ENCODE peak calls at places on chromosomes 13 and 19, in six cellular contexts. V is omental fat pad; X is NCI-H345; F is non-pigmented ciliary epithelial cell; O is GM10248; Z is stimulated activated CD8-positive, alpha-beta memory T cell treated with anti-CD3 and anti-CD28 coated beads, Interleukin-4, amount 100 ng/mL, for 48 hours. B is an unnamed sample.

GRCh38 chr13:25200783-25201182 is 28.7 kb upstream of the AMER2 start:
- DNase-seq in X (no peak), O (no peak), F (peak; percentile 23), Z (no peak), V (no peak), B (no peak)

GRCh38 chr13:93534181-93534700 is 307.6 kb downstream of the GPC6 start:
- DNase-seq in Z (no peak), V (no peak), F (no peak), O (no peak), X (peak; percentile 44), B (no peak)

GRCh38 chr13:54733639-54734038 is 1705.0 kb downstream of the OLFM4 start:
- DNase-seq in F (no peak), X (no peak), V (no peak), O (no peak), Z (no peak), B (no peak)

GRCh38 chr19:38376576-38376975 is 2.2 kb downstream of the PSMD8 start:
- DNase-seq in O (no peak), F (no peak), Z (no peak), X (no peak), V (no peak), B (no peak)

GRCh38 chr19:40466219-40467006 is at the start of gene SPTBN4:
- DNase-seq in Z (peak; percentile 76), V (peak; percentile 42), F (no peak), X (no peak), O (peak; percentile 42), B (no peak)

GRCh38 chr19:17834350-17835181 is 13.2 kb downstream of the JAK3 start:
- DNase-seq in X (no peak), Z (no peak), F (no peak), O (no peak), V (no peak), B (no peak)

GRCh38 chr13:40082644-40083043 is 427.2 kb downstream of the COG6 start:
- DNase-seq in O (no peak), F (no peak), Z (no peak), V (no peak), X (no peak), B (no peak)

GRCh38 chr13:101727118-101727517 is 274.6 kb downstream of the ITGBL1 start:
- DNase-seq in X (no peak), F (no peak), Z (no peak), V (no peak), O (no peak), B (no peak)

GRCh38 chr19:54653181-54653809 is 9.5 kb upstream of the LILRB4 start:
- DNase-seq in V (no peak), O (peak; percentile 59), F (no peak), Z (no peak), X (no peak), B (no peak)

GRCh38 chr19:17237747-17238706 is 7.7 kb downstream of the NR2F6 start:
- DNase-seq in V (no peak), F (no peak), O (no peak), Z (no peak), X (no peak), B (no peak)

GRCh38 chr19:51651216-51651846 is 4.7 kb upstream of the SIGLEC14 start:
- DNase-seq in Z (no peak), F (no peak), O (peak; percentile 62), V (no peak), X (no peak), B (no peak)

GRCh38 chr19:18153555-18154134 is 682 bp downstream of the PIK3R2 start:
- DNase-seq in F (no peak), V (no peak), Z (peak; percentile 31), X (no peak), O (no peak), B (no peak)

GRCh38 chr13:27658569-27658968 is 36.9 kb downstream of the POLR1D start:
- DNase-seq in O (no peak), X (no peak), F (no peak), V (no peak), Z (no peak), B (no peak)

GRCh38 chr13:46962286-46962941 is 65.6 kb upstream of the HTR2A start:
- DNase-seq in Z (no peak), O (peak; percentile 41), F (no peak), V (no peak), X (no peak), B (peak; percentile 54)

GRCh38 chr13:40340368-40341085 is 325.9 kb downstream of the FOXO1 start:
- DNase-seq in V (no peak), Z (no peak), F (no peak), X (no peak), O (no peak), B (peak; percentile 64)

GRCh38 chr19:30161770-30162169 is 210.4 kb upstream of the ZNF536 start:
- DNase-seq in V (no peak), O (no peak), X (no peak), F (no peak), Z (no peak), B (no peak)

GRCh38 chr13:110832531-110832930 is 82.3 kb downstream of the ANKRD10 start:
- DNase-seq in X (no peak), Z (no peak), O (no peak), F (no peak), V (no peak), B (no peak)

GRCh38 chr13:88627071-88627470 is 955.9 kb downstream of the SLITRK5 start:
- DNase-seq in O (no peak), X (no peak), F (no peak), V (no peak), Z (no peak), B (no peak)

GRCh38 chr13:66618702-66619101 is 611.4 kb downstream of the PCDH9 start:
- DNase-seq in V (no peak), X (peak; percentile 11), O (peak; percentile 14), F (peak; percentile 28), Z (no peak), B (peak; percentile 41)

GRCh38 chr13:41075034-41075433 is 13.7 kb downstream of the WBP4 start:
- DNase-seq in X (no peak), V (no peak), Z (no peak), O (peak; percentile 35), F (no peak), B (no peak)

GRCh38 chr19:17125728-17126677 is 50.4 kb downstream of the MYO9B start:
- DNase-seq in X (no peak), F (no peak), O (peak; percentile 80), Z (peak; percentile 72), V (no peak), B (peak; percentile 91)

GRCh38 chr13:112117955-112118302 is 51.0 kb downstream of the SOX1 start:
- DNase-seq in F (no peak), O (no peak), Z (no peak), V (no peak), X (no peak), B (no peak)

GRCh38 chr13:113098163-113098732 is 7.3 kb upstream of the F7 start:
- DNase-seq in X (no peak), O (no peak), V (no peak), F (no peak), Z (no peak), B (no peak)

GRCh38 chr13:31756346-31756745 is 17.0 kb downstream of the RXFP2 start:
- DNase-seq in V (no peak), O (no peak), X (no peak), F (peak; percentile 73), Z (no peak), B (peak; percentile 42)

GRCh38 chr19:12669272-12670158 is 2.9 kb downstream of the WDR83 start:
- DNase-seq in O (peak; percentile 84), F (peak; percentile 49), X (peak; percentile 41), V (peak; percentile 34), Z (peak; percentile 85), B (peak; percentile 82)

GRCh38 chr19:18586311-18586710 is 2.3 kb upstream of the REX1BD start:
- DNase-seq in Z (no peak), F (no peak), O (no peak), X (no peak), V (no peak), B (no peak)

GRCh38 chr13:24709186-24709913 is 29.1 kb downstream of the ATP12A start:
- DNase-seq in X (no peak), Z (peak; percentile 76), O (peak; percentile 52), F (no peak), V (no peak), B (no peak)

GRCh38 chr13:102033316-102033715 is 368.5 kb downstream of the FGF14 start:
- DNase-seq in V (no peak), F (no peak), Z (no peak), X (peak; percentile 74), O (no peak), B (no peak)

GRCh38 chr19:1277061-1277460 is 1.7 kb downstream of the FAM174C start:
- DNase-seq in F (no peak), Z (no peak), X (no peak), O (no peak), V (no peak), B (no peak)

GRCh38 chr19:19460258-19460731 is 54.8 kb downstream of the GATAD2A start:
- DNase-seq in V (no peak), F (no peak), X (no peak), O (no peak), Z (peak; percentile 65), B (no peak)

GRCh38 chr13:42017264-42017663 is 31.2 kb upstream of the DGKH start:
- DNase-seq in O (no peak), X (no peak), F (no peak), Z (no peak), V (no peak), B (no peak)

GRCh38 chr13:73676550-73677040 is 457.6 kb downstream of the KLF12 start:
- DNase-seq in X (no peak), Z (no peak), F (no peak), V (no peak), O (no peak), B (no peak)

GRCh38 chr19:51711702-51712101 is 12.1 kb downstream of the HAS1 start:
- DNase-seq in X (no peak), O (no peak), Z (no peak), V (no peak), F (no peak), B (no peak)

GRCh38 chr13:75444016-75444415 is 38.0 kb downstream of the TBC1D4 start:
- DNase-seq in Z (no peak), X (no peak), O (no peak), V (no peak), F (no peak), B (no peak)

GRCh38 chr13:29676941-29677452 is 81.5 kb upstream of the SLC7A1 start:
- DNase-seq in X (peak; percentile 1), V (no peak), Z (no peak), O (no peak), F (no peak), B (no peak)

GRCh38 chr19:35845215-35846037 is 6.9 kb downstream of the NPHS1 start:
- DNase-seq in V (no peak), O (no peak), F (no peak), X (peak; percentile 65), Z (peak; percentile 34), B (no peak)

GRCh38 chr13:113429608-113429985 is 23.7 kb downstream of the ADPRHL1 start:
- DNase-seq in X (no peak), V (no peak), F (no peak), O (no peak), Z (no peak), B (no peak)

B was measured in foreskin melanocyte.